ENCODE peak calls at places on chromosomes 6 and 20, in eight cellular contexts. P is right atrium auricular region; H is tibial artery; R is lower lobe of right lung; M is suprapubic skin; J is CD8-positive, alpha-beta T cell; I is ovary; V is AG04450. U is an unnamed sample.

GRCh38 chr20:58243653-58244410 is 15.4 kb upstream of the ANKRD60 start:
- DNase-seq in P (no peak), H (no peak), R (no peak), M (no peak), J (no peak), I (no peak), V (no peak), U (no peak)

GRCh38 chr6:140225587-140226438 is 851.4 kb upstream of the CITED2 start:
- DNase-seq in P (no peak), H (no peak), R (no peak), M (no peak), J (no peak), I (no peak), V (no peak), U (no peak)

GRCh38 chr6:89462503-89462902 is 29.6 kb downstream of the ANKRD6 start:
- DNase-seq in P (no peak), H (no peak), R (no peak), M (no peak), J (no peak), I (no peak), V (no peak), U (no peak)

GRCh38 chr20:18428490-18429173 is 38.2 kb downstream of the DZANK1 start:
- DNase-seq in P (peak; percentile 62), H (no peak), R (no peak), M (no peak), J (no peak), I (peak; percentile 38), V (no peak), U (no peak)

GRCh38 chr20:25394276-25394675 is 3.6 kb upstream of the ABHD12 start:
- DNase-seq in P (no peak), H (no peak), R (no peak), M (no peak), J (no peak), I (no peak), V (no peak), U (no peak)

GRCh38 chr6:88964509-88964908 is 1.1 kb upstream of the RNGTT start:
- DNase-seq in P (no peak), H (no peak), R (no peak), M (no peak), J (no peak), I (no peak), V (no peak), U (no peak)

GRCh38 chr6:162195441-162195840 is 532.1 kb downstream of the PRKN start:
- DNase-seq in P (no peak), H (no peak), R (no peak), M (no peak), J (no peak), I (no peak), V (no peak), U (no peak)

GRCh38 chr6:55916188-55916587 is 40.8 kb upstream of the BMP5 start:
- DNase-seq in P (no peak), H (no peak), R (no peak), M (no peak), J (no peak), I (no peak), V (no peak), U (no peak)

GRCh38 chr6:114284281-114284680 is 58.5 kb downstream of the HS3ST5 start:
- DNase-seq in P (no peak), H (no peak), R (no peak), M (no peak), J (no peak), I (no peak), V (no peak), U (no peak)

GRCh38 chr6:16759181-16759645 is 2.0 kb downstream of the ATXN1 start:
- DNase-seq in P (no peak), H (no peak), R (no peak), M (no peak), J (no peak), I (no peak), V (no peak), U (no peak)

GRCh38 chr6:167079853-167080297 is 43.0 kb upstream of the CCR6 start:
- DNase-seq in P (no peak), H (no peak), R (no peak), M (no peak), J (peak; percentile 45), I (no peak), V (no peak), U (no peak)

GRCh38 chr6:12012566-12013367 is 655 bp downstream of the HIVEP1 start:
- DNase-seq in P (peak; percentile 75), H (peak; percentile 78), R (peak; percentile 74), M (peak; percentile 88), J (peak; percentile 87), I (peak; percentile 61), V (peak; percentile 84), U (peak; percentile 21)

GRCh38 chr6:12012231-12012565 is at the start of gene HIVEP1:
- DNase-seq in P (no peak), H (no peak), R (peak; percentile 59), M (peak; percentile 75), J (no peak), I (no peak), V (no peak), U (no peak)

GRCh38 chr6:12010635-12011275 is 1.4 kb upstream of the HIVEP1 start:
- DNase-seq in P (peak; percentile 86), H (peak; percentile 69), R (peak; percentile 77), M (peak; percentile 90), J (no peak), I (peak; percentile 67), V (no peak), U (peak; percentile 33)

GRCh38 chr6:12009904-12010634 is 2.0 kb upstream of the HIVEP1 start:
- DNase-seq in P (no peak), H (no peak), R (no peak), M (no peak), J (no peak), I (no peak), V (no peak), U (no peak)

GRCh38 chr6:12011276-12012112 is 618 bp upstream of the HIVEP1 start:
- DNase-seq in P (peak; percentile 99), H (peak; percentile 97), R (peak; percentile 99), M (peak; percentile 99), J (peak; percentile 98), I (peak; percentile 97), V (peak; percentile 91), U (peak; percentile 93)
- H3K4me3 ChIP-seq in P (peak overlapping the region; percentile 86), H (peak overlapping the region; percentile 88), R (peak overlapping the region; percentile 73), M (peak overlapping the region; percentile 76), J (no peak overlapping the region), I (peak overlapping the region; percentile 71), V (peak overlapping the region; percentile 83), U (peak overlapping the region; percentile 80)

DNA sequence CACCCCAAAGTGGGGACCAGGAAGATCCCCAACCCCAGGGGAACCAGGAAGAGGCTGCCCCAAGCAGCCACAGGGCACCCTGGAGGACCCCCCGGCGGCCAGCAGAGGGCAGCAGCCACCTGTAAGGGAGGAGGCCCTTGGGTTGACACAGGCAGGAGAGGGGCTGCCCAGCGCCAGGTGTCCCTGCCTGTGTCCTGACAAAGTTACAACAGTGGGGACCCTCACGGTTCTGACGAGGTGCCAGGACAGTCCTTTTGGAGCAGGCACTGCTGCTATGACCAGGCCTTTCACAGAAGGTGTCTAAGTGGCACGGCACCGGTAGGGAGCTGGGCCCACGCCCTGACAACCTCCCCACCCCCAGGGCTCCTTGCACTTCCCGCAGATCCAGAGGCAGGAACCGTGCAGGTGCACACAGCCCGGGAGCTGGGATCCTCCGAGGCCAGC is 176.7 kb downstream of the BMP7 start:
- DNase-seq in P (no peak), H (no peak), R (peak; percentile 73), M (peak; percentile 82), J (peak; percentile 44), I (peak; percentile 16), V (no peak), U (no peak)
- TF ChIP-seq CTCF in P (peak; percentile 96), H (peak; percentile 40), R (peak; percentile 88), M (peak; percentile 75), J (peak; percentile 61), I (peak; percentile 41), V (peak; percentile 68), U (peak; percentile 47)

GRCh38 chr6:168415149-168415992 is 25.6 kb upstream of the SMOC2 start:
- DNase-seq in P (no peak), H (no peak), R (no peak), M (no peak), J (no peak), I (no peak), V (no peak), U (no peak)
- H3K27ac ChIP-seq in P (peak overlapping the region; percentile 55), H (peak overlapping the region; percentile 27), R (no peak overlapping the region), M (no peak overlapping the region), J (no peak overlapping the region), I (peak overlapping the region; percentile 14), V (no peak overlapping the region), U (peak overlapping the region; percentile 19)

DNA sequence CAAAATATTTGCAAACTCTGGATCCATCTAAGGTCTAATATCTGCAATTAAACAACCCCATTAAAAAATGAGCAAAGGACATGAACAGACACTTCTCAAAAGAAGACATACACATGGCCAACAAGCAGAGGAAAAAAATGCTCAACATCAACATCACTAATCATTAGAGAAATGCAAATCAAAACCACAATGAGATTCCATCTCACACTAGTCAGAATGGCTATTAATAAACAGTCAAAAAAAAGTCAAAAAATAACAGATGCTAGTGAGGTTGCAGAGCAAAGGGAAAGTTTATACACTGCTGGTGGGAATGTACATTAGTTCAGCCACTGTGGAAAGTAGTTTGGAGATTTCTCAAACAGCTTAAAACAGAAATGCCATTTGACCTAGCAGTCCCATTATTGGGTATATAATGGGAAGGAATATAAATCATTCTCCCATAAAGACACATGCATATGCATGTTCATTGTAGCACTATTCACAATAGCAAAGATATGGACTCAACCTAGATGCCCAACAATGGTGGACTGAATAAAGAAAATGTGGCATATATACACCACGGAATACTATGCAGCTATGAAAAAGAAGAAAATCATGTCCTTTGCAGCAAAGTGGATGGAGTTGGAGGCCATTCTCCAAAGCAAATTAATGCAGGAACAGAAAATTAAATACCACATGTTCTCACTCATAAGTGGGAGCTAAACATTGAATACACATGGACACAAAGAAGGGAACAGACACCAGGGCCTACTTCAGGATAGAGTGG is 9.1 kb downstream of the ZNFX1 start:
- DNase-seq in P (no peak), H (no peak), R (no peak), M (no peak), J (no peak), I (no peak), V (peak; percentile 47), U (no peak)
- H3K4me3 ChIP-seq in P (no peak overlapping the region), H (no peak overlapping the region), R (peak overlapping the region; percentile 14), M (no peak overlapping the region), J (no peak overlapping the region), I (no peak overlapping the region), V (no peak overlapping the region), U (peak overlapping the region; percentile 37)

GRCh38 chr6:85643530-85644373 is 1.1 kb upstream of the SYNCRIP start:
- DNase-seq in P (peak; percentile 94), H (peak; percentile 91), R (peak; percentile 92), M (peak; percentile 95), J (peak; percentile 70), I (peak; percentile 88), V (peak; percentile 87), U (peak; percentile 67)

GRCh38 chr6:85641522-85641915 is 1.2 kb downstream of the SYNCRIP start:
- DNase-seq in P (no peak), H (no peak), R (no peak), M (no peak), J (no peak), I (no peak), V (no peak), U (no peak)

GRCh38 chr6:85641916-85642773 is 541 bp downstream of the SYNCRIP start:
- DNase-seq in P (no peak), H (peak; percentile 69), R (peak; percentile 88), M (peak; percentile 85), J (peak; percentile 48), I (peak; percentile 45), V (no peak), U (peak; percentile 16)

GRCh38 chr6:85644374-85644762 is 1.7 kb upstream of the SYNCRIP start:
- DNase-seq in P (no peak), H (no peak), R (no peak), M (no peak), J (no peak), I (no peak), V (no peak), U (no peak)

GRCh38 chr6:85642774-85643529 is at the start of gene SYNCRIP:
- DNase-seq in P (peak; percentile 99), H (peak; percentile 98), R (peak; percentile 99), M (peak; percentile 99), J (peak; percentile 98), I (peak; percentile 99), V (peak; percentile 96), U (peak; percentile 94)
- TF ChIP-seq CTCF in P (no peak), H (no peak), R (no peak), M (no peak), J (no peak), I (no peak), V (no peak), U (no peak)